ENCODE peak calls at places on chromosomes 12 and 14, in nine cellular contexts. U is dorsolateral prefrontal cortex, N is foreskin fibroblast, M is gastrocnemius medialis, Y is OCI-LY7, F is cardiac muscle cell, J is body of pancreas, I is left ventricle myocardium inferior, R is NB4. E is an unnamed sample.

GRCh38 chr12:90622431-90622830 is 332.5 kb downstream of the CCER1 start:
- DNase-seq in R (no peak), N (peak), J (no peak), U (no peak), Y (no peak), M (no peak), F (no peak), I (no peak), E (peak)

GRCh38 chr14:31932675-31933074 is 144.4 kb upstream of the ARHGAP5 start:
- DNase-seq in R (no peak), U (no peak), J (no peak), Y (no peak), M (no peak), I (no peak), N (no peak), F (no peak), E (no peak)

GRCh38 chr14:105897725-105898113 is 371.3 kb downstream of the TMEM121 start:
- DNase-seq in F (no peak), R (no peak), U (no peak), Y (no peak), I (no peak), M (no peak), N (no peak), J (no peak), E (no peak)

GRCh38 chr14:96105921-96106441 is 66.8 kb downstream of the C14orf132 start:
- DNase-seq in J (peak), I (no peak), F (no peak), N (peak), U (no peak), M (no peak), Y (no peak), R (no peak), E (no peak)

GRCh38 chr12:63918788-63919300 is 74.3 kb downstream of the SRGAP1 start:
- DNase-seq in J (no peak), R (no peak), I (no peak), U (no peak), Y (no peak), N (peak), M (no peak), F (no peak), E (peak)

GRCh38 chr12:3680919-3681594 is 71.9 kb downstream of the CRACR2A start:
- DNase-seq in J (peak), N (peak), Y (no peak), R (no peak), F (peak), M (no peak), I (peak), U (no peak), E (peak)

GRCh38 chr12:52038447-52038846 is 12.8 kb upstream of the NR4A1 start:
- DNase-seq in Y (no peak), U (no peak), I (no peak), J (no peak), R (no peak), F (no peak), N (peak), M (no peak), E (peak)

GRCh38 chr12:93426406-93426805 is 15.3 kb downstream of the UBE2N start:
- DNase-seq in J (no peak), Y (no peak), U (no peak), F (no peak), I (no peak), N (no peak), R (no peak), M (no peak), E (no peak)

GRCh38 chr14:20686386-20687143 is 2.0 kb upstream of the ANG start:
- DNase-seq in U (no peak), N (no peak), Y (no peak), J (peak), I (no peak), M (no peak), F (no peak), R (no peak), E (no peak)
- H3K4me3 ChIP-seq in U (no peak), N (peak), Y (no peak), J (peak), I (peak), M (no peak), F (no peak), R (no peak), E (no peak)

GRCh38 chr14:60188696-60189095 is 23.5 kb upstream of the DHRS7 start:
- DNase-seq in I (no peak), J (no peak), F (no peak), N (no peak), Y (no peak), R (no peak), U (no peak), M (no peak), E (no peak)

GRCh38 chr14:60188115-60188514 is 22.9 kb upstream of the DHRS7 start:
- DNase-seq in U (no peak), N (no peak), F (no peak), Y (peak), I (no peak), R (peak), J (no peak), M (no peak), E (peak)

GRCh38 chr14:60183724-60184596 is 18.8 kb upstream of the DHRS7 start:
- DNase-seq in J (no peak), I (no peak), Y (peak), F (peak), U (no peak), M (no peak), N (peak), R (peak), E (peak)

GRCh38 chr14:60183138-60183537 is 17.9 kb upstream of the DHRS7 start:
- DNase-seq in Y (peak), U (no peak), N (no peak), I (no peak), J (no peak), F (no peak), M (no peak), R (no peak), E (no peak)

GRCh38 chr14:60184597-60185555 is 19.7 kb upstream of the DHRS7 start:
- DNase-seq in N (peak), F (no peak), R (peak), U (no peak), M (no peak), J (no peak), I (no peak), Y (peak), E (no peak)
- TF ChIP-seq CTCF in N (no peak), F (no peak), R (no peak), U (no peak), M (no peak), J (no peak), I (peak), Y (peak), E (no peak)

GRCh38 chr14:22821193-22822016 is 6.2 kb upstream of the SLC7A7 start:
- DNase-seq in Y (no peak), N (peak), M (no peak), R (no peak), U (no peak), I (no peak), J (peak), F (peak), E (peak)

GRCh38 chr14:22819191-22819988 is 4.2 kb upstream of the SLC7A7 start:
- DNase-seq in I (peak), M (no peak), F (no peak), J (peak), N (peak), Y (peak), R (no peak), U (no peak), E (peak)

GRCh38 chr14:22822619-22823551 is 6.8 kb upstream of the MRPL52 start:
- DNase-seq in R (peak), M (peak), I (peak), U (peak), J (peak), Y (peak), N (peak), F (peak), E (peak)

GRCh38 chr14:22822017-22822618 is 6.9 kb upstream of the SLC7A7 start:
- DNase-seq in I (no peak), R (no peak), U (no peak), N (no peak), J (no peak), F (no peak), M (no peak), Y (no peak), E (no peak)

DNA sequence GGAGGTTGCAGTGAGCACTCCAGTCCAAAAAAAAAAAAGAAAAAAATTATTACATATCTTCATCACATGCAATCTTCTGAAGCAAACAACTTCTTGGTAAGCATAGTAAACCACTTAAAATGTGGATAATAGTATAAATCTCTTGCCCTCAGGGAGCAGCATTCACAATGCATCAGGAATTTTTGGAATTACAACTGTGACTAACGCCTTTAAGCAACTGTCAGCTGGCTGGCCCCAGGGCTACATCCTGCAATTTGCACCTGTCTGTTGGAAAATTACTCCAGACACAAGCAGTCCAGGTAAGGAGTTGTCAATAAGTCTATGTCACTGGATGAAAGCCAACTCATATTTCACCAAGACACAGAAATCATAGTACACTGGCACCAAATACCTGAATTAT is 5.5 kb upstream of the SLC7A7 start:
- DNase-seq in M (no peak), R (no peak), Y (no peak), I (no peak), J (no peak), F (no peak), N (peak), U (no peak), E (peak)
- H3K4me3 ChIP-seq in M (no peak), R (no peak), Y (no peak), I (no peak), J (no peak), F (no peak), N (no peak), U (no peak), E (no peak)

DNA sequence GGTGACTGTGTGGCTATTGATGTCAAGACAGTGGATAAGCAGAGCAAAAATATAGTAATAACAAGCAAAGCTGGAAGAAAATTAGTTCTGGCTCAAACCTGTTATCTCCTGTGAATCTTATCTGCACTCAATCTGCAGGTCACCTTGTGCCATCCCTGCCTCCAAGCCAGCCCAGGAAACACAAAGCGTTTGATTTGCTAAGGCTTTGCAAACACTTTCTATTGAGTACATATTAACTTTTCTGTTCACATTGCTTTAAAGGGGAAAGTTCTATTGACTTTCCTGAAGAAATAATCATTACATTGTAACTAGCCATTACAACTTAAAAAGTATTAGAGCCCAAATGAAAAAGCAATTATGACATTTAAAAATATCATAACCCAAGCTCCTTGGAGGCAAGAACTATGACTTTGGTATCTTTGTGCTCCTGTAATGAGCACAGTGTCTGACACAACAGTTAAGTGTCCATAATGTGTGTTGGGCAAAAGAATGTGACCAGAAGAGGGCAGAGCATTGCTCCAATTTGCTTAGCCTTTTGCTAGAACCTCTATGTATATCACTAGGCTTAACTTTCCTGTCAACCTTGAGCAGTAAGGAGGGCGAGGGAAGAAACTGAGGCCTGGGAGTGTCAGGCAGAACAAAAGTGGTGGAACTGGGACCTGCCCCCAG is 24.7 kb downstream of the SERPINA3 start:
- DNase-seq in U (no peak), F (peak), I (no peak), N (peak), M (no peak), Y (no peak), R (peak), J (no peak), E (peak)
- TF ChIP-seq CTCF in U (no peak), F (peak), I (peak), N (no peak), M (no peak), Y (peak), R (no peak), J (no peak), E (peak)

GRCh38 chr12:97435153-97435552 is 27.5 kb upstream of the RMST start:
- DNase-seq in J (no peak), R (no peak), I (no peak), U (no peak), N (no peak), Y (no peak), M (no peak), F (no peak), E (no peak)
- H3K4me3 ChIP-seq in J (no peak), R (no peak), I (no peak), U (no peak), N (no peak), Y (no peak), M (no peak), F (no peak), E (no peak)

GRCh38 chr12:67666605-67667004 is 18.1 kb downstream of the DYRK2 start:
- DNase-seq in F (no peak), Y (no peak), N (no peak), I (no peak), J (no peak), R (peak), U (no peak), M (no peak), E (no peak)

GRCh38 chr12:67659296-67659695 is 10.8 kb downstream of the DYRK2 start:
- DNase-seq in U (no peak), F (no peak), J (no peak), Y (no peak), I (no peak), M (no peak), N (no peak), R (no peak), E (no peak)

GRCh38 chr12:67665679-67666078 is 17.1 kb downstream of the DYRK2 start:
- DNase-seq in N (no peak), I (no peak), Y (no peak), U (no peak), J (no peak), M (no peak), F (no peak), R (no peak), E (no peak)

GRCh38 chr12:67661311-67662011 is 12.9 kb downstream of the DYRK2 start:
- DNase-seq in I (no peak), Y (no peak), F (no peak), M (no peak), U (no peak), N (peak), R (peak), J (no peak), E (peak)

DNA sequence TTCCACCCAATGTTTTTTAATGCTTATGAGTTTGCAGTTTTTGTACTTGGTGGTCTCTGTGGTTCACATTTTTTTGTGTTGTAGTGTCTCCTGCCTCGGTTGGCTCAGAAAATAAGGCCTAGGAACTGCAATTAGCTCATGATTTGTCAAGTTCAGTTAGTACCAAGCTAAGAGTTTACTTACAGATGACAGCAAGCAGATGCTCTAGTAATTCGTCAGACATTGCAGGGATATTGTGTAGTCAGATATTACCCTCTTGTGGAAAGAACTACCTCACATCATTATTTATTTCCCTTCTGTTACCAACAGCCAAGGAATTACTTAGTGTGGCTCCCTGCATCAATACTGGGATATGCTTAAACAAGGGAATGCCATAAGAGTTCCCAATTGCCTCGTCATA is 14.6 kb downstream of the DYRK2 start:
- DNase-seq in I (no peak), M (no peak), R (no peak), N (peak), U (no peak), J (no peak), F (no peak), Y (no peak), E (no peak)
- TF ChIP-seq CTCF in I (no peak), M (peak), R (no peak), N (no peak), U (no peak), J (no peak), F (no peak), Y (no peak), E (no peak)

DNA sequence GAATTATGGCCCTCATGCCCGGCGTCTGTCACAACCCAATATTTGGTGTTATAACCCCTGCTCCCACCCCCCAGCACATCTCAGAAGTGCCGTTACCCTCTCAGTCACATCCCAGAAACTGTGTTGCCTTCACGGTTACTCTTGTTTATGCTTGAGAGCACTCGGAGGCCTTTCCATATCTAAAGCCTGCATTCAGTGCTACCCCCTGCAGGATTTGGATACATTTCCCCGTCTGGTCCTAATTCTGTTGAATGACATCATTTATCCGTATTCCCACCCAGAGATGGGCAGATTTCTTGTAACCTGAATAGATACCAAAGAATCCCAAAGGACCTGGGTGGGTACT is 19.1 kb upstream of the FOS start:
- DNase-seq in Y (no peak), M (no peak), R (no peak), U (no peak), N (peak), I (no peak), F (no peak), J (no peak), E (peak)
- H3K4me3 ChIP-seq in Y (peak), M (peak), R (peak), U (peak), N (peak), I (peak), F (peak), J (no peak), E (peak)

DNA sequence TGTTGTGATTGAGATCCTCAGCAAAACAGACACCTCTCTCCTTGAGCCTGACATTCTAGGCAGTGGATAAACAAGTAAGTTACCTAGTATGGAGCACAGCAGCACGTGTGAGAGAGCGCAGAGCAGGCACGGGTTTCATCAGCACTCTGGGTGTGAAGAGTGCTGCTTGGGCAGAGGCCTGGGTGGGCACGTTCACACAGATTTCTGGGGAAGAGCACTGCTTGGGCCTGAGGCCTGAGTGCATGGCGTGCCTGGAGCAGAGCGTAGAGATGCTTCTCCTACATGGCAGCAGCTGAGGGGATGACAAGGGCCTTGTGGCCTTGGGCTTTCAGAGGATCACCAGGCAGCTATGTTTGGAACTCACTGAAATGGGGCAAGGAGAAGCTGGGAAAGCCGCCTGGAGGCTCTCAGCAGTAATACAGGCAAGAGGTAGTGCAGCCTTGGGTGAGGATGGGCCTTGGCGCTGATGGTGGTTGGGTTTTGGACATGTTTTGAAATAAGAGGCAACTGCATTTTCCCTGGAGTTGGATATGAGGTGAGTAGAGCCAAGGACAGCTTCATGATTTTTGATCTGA is 17.6 kb downstream of the CKB start:
- DNase-seq in I (no peak), Y (no peak), U (no peak), F (no peak), M (no peak), R (no peak), N (no peak), J (no peak), E (peak)
- TF ChIP-seq CTCF in I (no peak), Y (no peak), U (no peak), F (no peak), M (no peak), R (no peak), N (peak), J (no peak), E (peak)